ENCODE peak calls at places on chromosomes 1 and 21, in four cellular contexts. One of them, this sample, is unnamed.

GRCh38 chr1:52955129-52955970 is 28.3 kb downstream of the SCP2 start:
- DNase-seq in AG04449: peak
- DNase-seq in adrenal gland: no peak
- DNase-seq in heart right ventricle: no peak
- DNase-seq in this sample: no peak

GRCh38 chr1:53637726-53638640 is 101.0 kb downstream of the GLIS1 start:
- DNase-seq in heart right ventricle: no peak
- DNase-seq in adrenal gland: peak
- DNase-seq in AG04449: no peak
- DNase-seq in this sample: peak

GRCh38 chr21:15852146-15852545 is 122.4 kb downstream of the USP25 start:
- DNase-seq in heart right ventricle: no peak
- DNase-seq in adrenal gland: no peak
- DNase-seq in AG04449: no peak
- DNase-seq in this sample: no peak

GRCh38 chr1:229617351-229618100 is 8.4 kb downstream of the TAF5L start:
- DNase-seq in heart right ventricle: no peak
- DNase-seq in adrenal gland: no peak
- DNase-seq in AG04449: no peak
- DNase-seq in this sample: no peak

GRCh38 chr1:19597463-19598309 is 46.4 kb upstream of the NBL1 start:
- DNase-seq in heart right ventricle: no peak
- DNase-seq in AG04449: no peak
- DNase-seq in adrenal gland: peak
- DNase-seq in this sample: no peak

GRCh38 chr1:172401907-172402306 is 18.6 kb upstream of the C1orf105 start:
- DNase-seq in heart right ventricle: no peak
- DNase-seq in adrenal gland: no peak
- DNase-seq in AG04449: no peak
- DNase-seq in this sample: no peak

GRCh38 chr1:81559662-81560350 is 240.9 kb upstream of the ADGRL2 start:
- DNase-seq in AG04449: no peak
- DNase-seq in heart right ventricle: no peak
- DNase-seq in adrenal gland: no peak
- DNase-seq in this sample: no peak

GRCh38 chr1:246947255-246947654 is 15.5 kb upstream of the AHCTF1 start:
- DNase-seq in adrenal gland: peak
- DNase-seq in AG04449: no peak
- DNase-seq in heart right ventricle: no peak
- DNase-seq in this sample: no peak

GRCh38 chr1:91555074-91555730 is 54.6 kb downstream of the CDC7 start:
- DNase-seq in AG04449: no peak
- DNase-seq in heart right ventricle: no peak
- DNase-seq in adrenal gland: no peak
- DNase-seq in this sample: no peak

GRCh38 chr21:45496968-45497845 is 45.0 kb downstream of the SLC19A1 start:
- DNase-seq in AG04449: no peak
- DNase-seq in adrenal gland: no peak
- DNase-seq in heart right ventricle: peak
- DNase-seq in this sample: peak

GRCh38 chr21:27580276-27580675 is 613.4 kb upstream of the ADAMTS5 start:
- DNase-seq in adrenal gland: no peak
- DNase-seq in AG04449: no peak
- DNase-seq in heart right ventricle: no peak
- DNase-seq in this sample: no peak

GRCh38 chr1:61116421-61116820 is 34.1 kb downstream of the NFIA start:
- DNase-seq in adrenal gland: no peak
- DNase-seq in heart right ventricle: no peak
- DNase-seq in AG04449: no peak
- DNase-seq in this sample: no peak

GRCh38 chr21:32423320-32423719 is 10.8 kb downstream of the EVA1C start:
- DNase-seq in AG04449: peak
- DNase-seq in adrenal gland: no peak
- DNase-seq in heart right ventricle: no peak
- DNase-seq in this sample: no peak

GRCh38 chr1:21931171-21932093 is 5.7 kb downstream of the HSPG2 start:
- DNase-seq in AG04449: peak
- DNase-seq in heart right ventricle: peak
- DNase-seq in adrenal gland: peak
- DNase-seq in this sample: peak

GRCh38 chr1:59151860-59152259 is 145.0 kb upstream of the FGGY start:
- DNase-seq in adrenal gland: no peak
- DNase-seq in heart right ventricle: no peak
- DNase-seq in AG04449: no peak
- DNase-seq in this sample: no peak

GRCh38 chr1:204128964-204129896 is 22.6 kb downstream of the ETNK2 start:
- DNase-seq in heart right ventricle: peak
- DNase-seq in adrenal gland: peak
- DNase-seq in AG04449: no peak
- DNase-seq in this sample: peak

GRCh38 chr1:1677718-1678580 is 14.6 kb downstream of the SLC35E2B start:
- DNase-seq in heart right ventricle: peak
- DNase-seq in adrenal gland: no peak
- DNase-seq in AG04449: no peak
- DNase-seq in this sample: peak

GRCh38 chr1:241536383-241536782 is 4.2 kb downstream of the KMO start:
- DNase-seq in heart right ventricle: no peak
- DNase-seq in adrenal gland: no peak
- DNase-seq in AG04449: no peak
- DNase-seq in this sample: no peak

GRCh38 chr1:181038399-181038873 is 4.7 kb downstream of the MR1 start:
- DNase-seq in AG04449: no peak
- DNase-seq in adrenal gland: peak
- DNase-seq in heart right ventricle: peak
- DNase-seq in this sample: peak

GRCh38 chr1:23475134-23475628 is 8.8 kb downstream of the ASAP3 start:
- DNase-seq in AG04449: peak
- DNase-seq in adrenal gland: no peak
- DNase-seq in heart right ventricle: no peak
- DNase-seq in this sample: no peak

GRCh38 chr1:42145726-42146125 is 7.5 kb upstream of the GUCA2B start:
- DNase-seq in adrenal gland: no peak
- DNase-seq in AG04449: no peak
- DNase-seq in heart right ventricle: no peak
- DNase-seq in this sample: peak

GRCh38 chr1:203186446-203187305 is at the start of gene CHI3L1:
- DNase-seq in adrenal gland: no peak
- DNase-seq in heart right ventricle: no peak
- DNase-seq in AG04449: no peak
- DNase-seq in this sample: no peak

GRCh38 chr1:162230096-162230495 is 146.6 kb downstream of the SPATA46 start:
- DNase-seq in AG04449: no peak
- DNase-seq in heart right ventricle: no peak
- DNase-seq in adrenal gland: peak
- DNase-seq in this sample: no peak

GRCh38 chr1:97781762-97782337 is 139.0 kb downstream of the DPYD start:
- DNase-seq in AG04449: no peak
- DNase-seq in adrenal gland: no peak
- DNase-seq in heart right ventricle: no peak
- DNase-seq in this sample: no peak

GRCh38 chr1:105087496-105087895 is 1337.8 kb downstream of the AMY1C start:
- DNase-seq in heart right ventricle: no peak
- DNase-seq in adrenal gland: no peak
- DNase-seq in AG04449: no peak
- DNase-seq in this sample: no peak

GRCh38 chr1:25123551-25123950 is 108.8 kb downstream of the SYF2 start:
- DNase-seq in adrenal gland: no peak
- DNase-seq in AG04449: no peak
- DNase-seq in heart right ventricle: no peak
- DNase-seq in this sample: no peak

This sample was measured in aorta.